ENCODE peak calls at places on chromosomes 3 and 15, in six cellular contexts. T is foreskin fibroblast; D is cardiac fibroblast; Q is central memory CD4-positive, alpha-beta T cell; V is lung microvascular endothelial cell; B is GM12891. U is an unnamed sample.

GRCh38 chr3:172003146-172003545 is 36.2 kb upstream of the FNDC3B start:
- DNase-seq in T (no peak), D (no peak), Q (no peak), V (no peak), B (no peak), U (no peak)

GRCh38 chr3:188205992-188206416 is 52.0 kb downstream of the LPP start:
- DNase-seq in T (no peak), D (no peak), Q (no peak), V (no peak), B (no peak), U (no peak)

GRCh38 chr3:38823722-38824121 is 7.7 kb upstream of the SCN10A start:
- DNase-seq in T (no peak), D (no peak), Q (no peak), V (no peak), B (no peak), U (no peak)

GRCh38 chr3:8548502-8549300 is 47.1 kb downstream of the LMCD1 start:
- DNase-seq in T (no peak), D (no peak), Q (no peak), V (no peak), B (no peak), U (no peak)

GRCh38 chr3:181210275-181210674 is 220.7 kb upstream of the DNAJC19 start:
- DNase-seq in T (peak), D (peak), Q (no peak), V (peak), B (no peak), U (no peak)

GRCh38 chr15:25850154-25851111 is 12.7 kb downstream of the ATP10A start:
- DNase-seq in T (peak), D (peak), Q (peak), V (no peak), B (peak), U (peak)

GRCh38 chr15:68372291-68372811 is 59.6 kb downstream of the ITGA11 start:
- DNase-seq in T (peak), D (peak), Q (no peak), V (peak), B (no peak), U (no peak)

GRCh38 chr15:68352401-68353062 is 75.0 kb downstream of the FEM1B start:
- DNase-seq in T (peak), D (peak), Q (no peak), V (peak), B (no peak), U (peak)

GRCh38 chr15:30791239-30791638 is 112.5 kb upstream of the FAN1 start:
- DNase-seq in T (no peak), D (no peak), Q (no peak), V (no peak), B (no peak), U (no peak)

GRCh38 chr15:62903437-62903836 is 139.1 kb upstream of the TPM1 start:
- DNase-seq in T (no peak), D (no peak), Q (no peak), V (no peak), B (no peak), U (no peak)

GRCh38 chr15:63107895-63108546 is 13.6 kb upstream of the LACTB start:
- DNase-seq in T (peak), D (peak), Q (no peak), V (peak), B (no peak), U (peak)

GRCh38 chr15:52153900-52154895 is 37.0 kb downstream of the GNB5 start:
- DNase-seq in T (no peak), D (no peak), Q (no peak), V (no peak), B (no peak), U (no peak)

GRCh38 chr15:65245096-65245849 is 34.0 kb upstream of the CILP start:
- DNase-seq in T (peak), D (peak), Q (no peak), V (peak), B (no peak), U (peak)

GRCh38 chr3:114235431-114235830 is 1.9 kb downstream of the ZNF80 start:
- DNase-seq in T (no peak), D (no peak), Q (no peak), V (no peak), B (no peak), U (no peak)

U was measured in skeletal muscle cell.